ENCODE peak calls at places on chromosomes 1 and 21, in ten cellular contexts. Q, Y, X, J, D, H, O, L, M and I are unnamed samples.
A peak's percentile ranks its signal among the peaks of the same experiment; 100 is the strongest.

GRCh38 chr1:44619261-44619900 is 54.9 kb downstream of the TMEM53 start:
- DNase-seq in J (no peak), O (no peak), H (no peak), D (no peak), Q (no peak), L (peak; percentile 91), Y (no peak), X (no peak), M (peak; percentile 22), I (no peak)

GRCh38 chr1:81174052-81174451 is 626.7 kb upstream of the ADGRL2 start:
- DNase-seq in Q (peak; percentile 67), O (no peak), D (no peak), Y (no peak), H (peak; percentile 65), X (peak; percentile 54), J (no peak), M (peak; percentile 41), L (no peak), I (no peak)

GRCh38 chr1:94684690-94685089 is 135.5 kb upstream of the SLC44A3 start:
- DNase-seq in Q (no peak), X (no peak), M (no peak), D (no peak), J (no peak), H (no peak), O (no peak), Y (no peak), L (no peak), I (no peak)

GRCh38 chr1:107739651-107740050 is 225.3 kb downstream of the VAV3 start:
- DNase-seq in Q (no peak), L (no peak), X (no peak), J (no peak), Y (no peak), D (no peak), H (no peak), M (no peak), O (no peak), I (no peak)

GRCh38 chr1:25030674-25031589 is 100.9 kb upstream of the RUNX3 start:
- DNase-seq in D (no peak), X (peak; percentile 48), O (peak; percentile 73), H (peak; percentile 93), Q (no peak), Y (no peak), M (no peak), L (peak; percentile 60), J (no peak), I (peak; percentile 58)

GRCh38 chr1:168373869-168374268 is 93.2 kb downstream of the TBX19 start:
- DNase-seq in D (no peak), Q (no peak), H (no peak), L (peak; percentile 49), J (peak; percentile 65), O (no peak), M (no peak), Y (no peak), X (peak; percentile 23), I (no peak)

GRCh38 chr21:42887321-42887720 is 5.8 kb upstream of the NDUFV3 start:
- DNase-seq in X (no peak), H (no peak), L (no peak), J (no peak), O (no peak), M (no peak), Q (no peak), Y (no peak), D (no peak), I (no peak)

GRCh38 chr1:169106921-169107672 is 607 bp downstream of the ATP1B1 start:
- DNase-seq in Q (no peak), Y (no peak), H (peak; percentile 49), J (peak; percentile 25), X (peak; percentile 47), L (peak; percentile 56), O (no peak), D (peak; percentile 61), M (peak; percentile 40), I (no peak)

GRCh38 chr1:220690140-220691038 is at the start of gene C1orf115:
- DNase-seq in X (peak; percentile 95), Q (peak; percentile 55), L (peak; percentile 61), M (peak; percentile 47), D (peak; percentile 92), O (peak; percentile 2), Y (peak; percentile 87), J (peak; percentile 44), H (peak; percentile 70), I (no peak)

GRCh38 chr1:194104247-194104844 is 917.9 kb upstream of the B3GALT2 start:
- DNase-seq in Q (no peak), D (no peak), J (no peak), O (no peak), X (no peak), H (no peak), Y (no peak), L (no peak), M (no peak), I (no peak)

GRCh38 chr1:235908742-235909520 is 42.2 kb upstream of the LYST start:
- DNase-seq in O (peak; percentile 93), M (peak; percentile 87), L (peak; percentile 89), D (no peak), X (peak; percentile 90), Q (peak; percentile 97), H (peak; percentile 99), Y (no peak), J (no peak), I (no peak)

GRCh38 chr21:15731243-15731613 is 1.4 kb downstream of the USP25 start:
- DNase-seq in D (no peak), L (peak; percentile 32), O (no peak), Y (no peak), X (peak; percentile 86), Q (peak; percentile 71), M (peak; percentile 30), J (peak; percentile 43), H (peak; percentile 51), I (peak; percentile 58)

GRCh38 chr1:84254703-84255238 is 46.7 kb upstream of the SAMD13 start:
- DNase-seq in O (no peak), L (no peak), Y (no peak), X (peak; percentile 3), H (no peak), J (no peak), D (peak; percentile 5), M (no peak), Q (no peak), I (no peak)

GRCh38 chr21:36429672-36430546 is 44.7 kb downstream of the CHAF1B start:
- DNase-seq in X (peak; percentile 99), H (peak; percentile 100), M (peak; percentile 97), J (peak; percentile 97), Y (peak; percentile 75), L (peak; percentile 100), O (peak; percentile 95), Q (peak; percentile 97), D (peak; percentile 68), I (no peak)

GRCh38 chr1:240254778-240255291 is 163.2 kb downstream of the FMN2 start:
- DNase-seq in M (no peak), O (no peak), Y (peak; percentile 34), J (no peak), H (no peak), L (no peak), Q (no peak), X (no peak), D (peak; percentile 7), I (no peak)
- H3K79me2 ChIP-seq in M (peaks cover 5% of the 10 kb centered on the region), O (no peaks in the 10 kb centered on the region), Y (no peaks in the 10 kb centered on the region), J (no peaks in the 10 kb centered on the region), H (no peaks in the 10 kb centered on the region), L (peaks cover 81% of the 10 kb centered on the region), Q (no peaks in the 10 kb centered on the region), X (no peaks in the 10 kb centered on the region), D (no peaks in the 10 kb centered on the region), I (no peaks in the 10 kb centered on the region)

GRCh38 chr1:10794724-10795304 is 1.6 kb downstream of the CASZ1 start:
- DNase-seq in Q (no peak), J (no peak), D (peak; percentile 66), O (no peak), H (peak; percentile 30), X (peak; percentile 34), M (no peak), Y (peak; percentile 46), L (peak; percentile 38), I (no peak)
- H3K79me2 ChIP-seq in Q (no peaks in the 10 kb centered on the region), J (no peaks in the 10 kb centered on the region), D (peaks cover 14% of the 10 kb centered on the region), O (peaks cover 3% of the 10 kb centered on the region), H (peaks cover 15% of the 10 kb centered on the region), X (peaks cover 13% of the 10 kb centered on the region), M (no peaks in the 10 kb centered on the region), Y (no peaks in the 10 kb centered on the region), L (no peaks in the 10 kb centered on the region), I (no peaks in the 10 kb centered on the region)

GRCh38 chr1:117671781-117672501 is 66.1 kb downstream of the TENT5C start:
- DNase-seq in O (no peak), D (peak; percentile 66), Y (peak; percentile 72), H (no peak), J (peak; percentile 67), M (no peak), L (peak; percentile 49), Q (no peak), X (no peak), I (peak; percentile 44)

GRCh38 chr1:117670996-117671780 is 65.3 kb downstream of the TENT5C start:
- DNase-seq in X (no peak), Q (no peak), J (no peak), M (no peak), Y (peak; percentile 15), O (no peak), D (no peak), L (no peak), H (no peak), I (no peak)

GRCh38 chr1:117674521-117675400 is 68.9 kb downstream of the TENT5C start:
- DNase-seq in L (peak; percentile 76), J (peak; percentile 80), D (no peak), Y (peak; percentile 32), Q (peak; percentile 55), H (no peak), M (no peak), O (no peak), X (peak; percentile 43), I (peak; percentile 74)

GRCh38 chr1:117673405-117673804 is 67.6 kb downstream of the TENT5C start:
- DNase-seq in D (no peak), X (peak; percentile 63), M (peak; percentile 41), Y (no peak), O (peak; percentile 54), H (peak; percentile 77), Q (peak; percentile 73), L (peak; percentile 86), J (no peak), I (no peak)

GRCh38 chr1:117672756-117673155 is 66.9 kb downstream of the TENT5C start:
- DNase-seq in D (no peak), L (no peak), J (no peak), O (no peak), Y (no peak), H (no peak), M (no peak), Q (no peak), X (no peak), I (no peak)
- H3K79me2 ChIP-seq in D (no peaks in the 10 kb centered on the region), L (no peaks in the 10 kb centered on the region), J (no peaks in the 10 kb centered on the region), O (no peaks in the 10 kb centered on the region), Y (no peaks in the 10 kb centered on the region), H (no peaks in the 10 kb centered on the region), M (no peaks in the 10 kb centered on the region), Q (no peaks in the 10 kb centered on the region), X (no peaks in the 10 kb centered on the region), I (no peaks in the 10 kb centered on the region)

DNA sequence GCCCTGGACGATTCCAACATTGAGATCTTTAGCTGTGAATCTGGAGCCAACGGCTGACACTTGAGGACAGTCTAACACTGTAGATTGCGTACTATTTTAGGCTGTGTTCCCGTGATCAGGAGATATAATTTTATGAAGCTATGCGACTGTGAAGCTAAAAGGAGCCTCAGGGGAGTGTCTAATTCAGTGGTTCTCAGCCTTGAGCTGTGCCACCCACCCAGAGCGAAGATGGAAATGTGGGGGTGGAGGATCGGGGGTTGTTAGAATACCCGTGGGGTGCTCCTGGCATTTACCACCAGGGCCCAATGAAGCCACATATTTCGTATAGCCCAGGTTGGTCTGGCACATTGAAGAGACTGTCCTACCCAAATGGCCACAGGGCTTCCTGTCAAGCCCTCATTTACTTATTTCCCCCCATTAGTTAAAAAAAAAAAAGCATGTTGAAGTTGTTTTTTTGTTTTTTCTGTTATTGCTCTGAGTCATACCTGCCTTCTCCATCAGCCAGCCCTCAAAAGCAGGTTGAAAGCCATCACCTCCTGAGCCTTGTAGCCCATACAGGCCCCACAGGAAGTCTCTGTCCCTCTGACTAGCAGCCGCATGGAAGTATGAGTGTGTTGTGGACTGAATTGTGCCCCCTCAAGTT is 141.7 kb downstream of the GALNT2 start:
- DNase-seq in L (no peak), X (no peak), H (no peak), O (no peak), M (no peak), Y (no peak), J (no peak), Q (no peak), D (no peak), I (no peak)
- H3K79me2 ChIP-seq in L (peaks cover 87% of the 10 kb centered on the region), X (peaks cover 66% of the 10 kb centered on the region), H (peaks cover 54% of the 10 kb centered on the region), O (peaks cover 42% of the 10 kb centered on the region), M (peaks cover 4% of the 10 kb centered on the region), Y (no peaks in the 10 kb centered on the region), J (peaks cover 45% of the 10 kb centered on the region), Q (no peaks in the 10 kb centered on the region), D (no peaks in the 10 kb centered on the region), I (no peaks in the 10 kb centered on the region)